ENCODE peak calls at places on chromosomes 16 and 17, in ten cellular contexts. R is lung, G is GM13976, C is AG09309, K is lower leg skin, O is stomach, N is glutamatergic neuron, U is right atrium auricular region, V is BJ, J is PC-3. A is an unnamed sample.

GRCh38 chr16:88905563-88905962 is 39.1 kb upstream of the PABPN1L start:
- DNase-seq in R (no peak), G (peak), C (no peak), K (no peak), O (no peak), N (no peak), U (no peak), V (no peak), J (no peak), A (no peak)

GRCh38 chr17:50355336-50355700 is 9.4 kb downstream of the XYLT2 start:
- DNase-seq in R (no peak), G (no peak), C (no peak), K (no peak), O (no peak), N (no peak), U (no peak), V (no peak), J (no peak), A (no peak)

GRCh38 chr16:49458656-49459445 is 85.2 kb downstream of the C16orf78 start:
- DNase-seq in R (no peak), G (no peak), C (no peak), K (peak), O (peak), N (no peak), U (no peak), V (no peak), J (no peak), A (no peak)

GRCh38 chr16:79419148-79419547 is 181.4 kb downstream of the MAF start:
- DNase-seq in R (no peak), G (no peak), C (no peak), K (no peak), O (no peak), N (no peak), U (no peak), V (no peak), J (no peak), A (no peak)

GRCh38 chr16:89484923-89485679 is 5.3 kb downstream of the ANKRD11 start:
- DNase-seq in R (no peak), G (peak), C (no peak), K (no peak), O (no peak), N (peak), U (no peak), V (no peak), J (no peak), A (no peak)

GRCh38 chr17:45702666-45703266 is 81.4 kb upstream of the CRHR1 start:
- DNase-seq in R (no peak), G (no peak), C (no peak), K (no peak), O (no peak), N (no peak), U (no peak), V (no peak), J (peak), A (no peak)

GRCh38 chr17:61325382-61326073 is 74.1 kb upstream of the TBX2 start:
- DNase-seq in R (no peak), G (no peak), C (no peak), K (no peak), O (no peak), N (peak), U (no peak), V (no peak), J (peak), A (no peak)

GRCh38 chr16:84673203-84673535 is 24.9 kb downstream of the KLHL36 start:
- DNase-seq in R (no peak), G (peak), C (no peak), K (no peak), O (no peak), N (no peak), U (no peak), V (no peak), J (peak), A (no peak)

GRCh38 chr17:65819810-65820209 is 258.4 kb upstream of the AXIN2 start:
- DNase-seq in R (no peak), G (no peak), C (no peak), K (no peak), O (no peak), N (no peak), U (no peak), V (no peak), J (no peak), A (no peak)

GRCh38 chr17:62692159-62692651 is 64.7 kb downstream of the MRC2 start:
- DNase-seq in R (no peak), G (no peak), C (no peak), K (no peak), O (no peak), N (no peak), U (no peak), V (no peak), J (no peak), A (no peak)

GRCh38 chr17:31095239-31096105 is 695 bp downstream of the NF1 start:
- DNase-seq in R (peak), G (peak), C (no peak), K (peak), O (peak), N (peak), U (no peak), V (no peak), J (peak), A (no peak)

GRCh38 chr16:48054881-48055601 is 100.8 kb downstream of the ABCC12 start:
- DNase-seq in R (peak), G (peak), C (peak), K (peak), O (peak), N (peak), U (no peak), V (no peak), J (peak), A (no peak)

GRCh38 chr16:11992594-11993524 is 16.3 kb downstream of the SNX29 start:
- DNase-seq in R (no peak), G (no peak), C (no peak), K (no peak), O (no peak), N (no peak), U (no peak), V (no peak), J (no peak), A (no peak)

GRCh38 chr16:68744744-68745280 is 7.7 kb downstream of the CDH1 start:
- DNase-seq in R (peak), G (no peak), C (no peak), K (no peak), O (peak), N (no peak), U (no peak), V (no peak), J (peak), A (no peak)

GRCh38 chr16:29991571-29991904 is 3.9 kb downstream of the HIRIP3 start:
- DNase-seq in R (no peak), G (no peak), C (no peak), K (no peak), O (no peak), N (no peak), U (no peak), V (no peak), J (no peak), A (no peak)

GRCh38 chr17:29169806-29170591 is 10.2 kb downstream of the MYO18A start:
- DNase-seq in R (no peak), G (no peak), C (no peak), K (no peak), O (no peak), N (no peak), U (no peak), V (no peak), J (no peak), A (no peak)

GRCh38 chr16:49789617-49790016 is 66.3 kb downstream of the ZNF423 start:
- DNase-seq in R (no peak), G (no peak), C (no peak), K (no peak), O (no peak), N (no peak), U (no peak), V (no peak), J (no peak), A (no peak)

GRCh38 chr17:73899839-73900238 is 255.6 kb upstream of the SDK2 start:
- DNase-seq in R (no peak), G (no peak), C (no peak), K (peak), O (no peak), N (no peak), U (no peak), V (no peak), J (no peak), A (no peak)

GRCh38 chr17:77836557-77837041 is 121.9 kb upstream of the TNRC6C start:
- DNase-seq in R (no peak), G (no peak), C (no peak), K (no peak), O (no peak), N (no peak), U (no peak), V (no peak), J (peak), A (no peak)

GRCh38 chr16:8714143-8714542 is 39.7 kb downstream of the ABAT start:
- DNase-seq in R (no peak), G (no peak), C (no peak), K (no peak), O (no peak), N (no peak), U (no peak), V (no peak), J (no peak), A (no peak)

GRCh38 chr16:23232806-23233205 is 50.3 kb downstream of the SCNN1G start:
- DNase-seq in R (no peak), G (no peak), C (no peak), K (peak), O (no peak), N (no peak), U (no peak), V (no peak), J (no peak), A (no peak)

GRCh38 chr17:28346746-28347246 is 10.5 kb downstream of the POLDIP2 start:
- DNase-seq in R (no peak), G (no peak), C (no peak), K (no peak), O (peak), N (no peak), U (no peak), V (no peak), J (no peak), A (no peak)

GRCh38 chr17:269616-270514 is 82.7 kb downstream of the RPH3AL start:
- DNase-seq in R (no peak), G (no peak), C (no peak), K (peak), O (no peak), N (peak), U (no peak), V (no peak), J (no peak), A (no peak)

GRCh38 chr17:77592503-77592902 is 366.0 kb upstream of the TNRC6C start:
- DNase-seq in R (no peak), G (no peak), C (no peak), K (peak), O (no peak), N (no peak), U (no peak), V (no peak), J (no peak), A (no peak)

GRCh38 chr16:2243031-2243528 is 6.8 kb downstream of the DNASE1L2 start:
- DNase-seq in R (no peak), G (no peak), C (no peak), K (no peak), O (no peak), N (no peak), U (no peak), V (no peak), J (no peak), A (no peak)

GRCh38 chr17:19331134-19331533 is 31.4 kb downstream of the B9D1 start:
- DNase-seq in R (no peak), G (no peak), C (peak), K (peak), O (peak), N (no peak), U (no peak), V (peak), J (no peak), A (no peak)

GRCh38 chr17:43324205-43324893 is 74.4 kb upstream of the ARL4D start:
- DNase-seq in R (no peak), G (no peak), C (no peak), K (peak), O (no peak), N (peak), U (no peak), V (no peak), J (no peak), A (no peak)

GRCh38 chr16:81708459-81709368 is 70.4 kb upstream of the PLCG2 start:
- DNase-seq in R (no peak), G (no peak), C (no peak), K (no peak), O (peak), N (no peak), U (no peak), V (no peak), J (no peak), A (no peak)

GRCh38 chr16:50611995-50612848 is 64.0 kb downstream of the NKD1 start:
- DNase-seq in R (no peak), G (no peak), C (no peak), K (no peak), O (no peak), N (no peak), U (no peak), V (no peak), J (no peak), A (no peak)

GRCh38 chr17:57692770-57693169 is 52.3 kb downstream of the CCDC182 start:
- DNase-seq in R (no peak), G (no peak), C (no peak), K (no peak), O (no peak), N (no peak), U (no peak), V (no peak), J (no peak), A (no peak)

GRCh38 chr17:17141860-17142552 is 64.1 kb downstream of the PLD6 start:
- DNase-seq in R (no peak), G (peak), C (no peak), K (no peak), O (no peak), N (peak), U (no peak), V (no peak), J (no peak), A (no peak)

GRCh38 chr17:41864498-41864836 is 756 bp downstream of the KLHL11 start:
- DNase-seq in R (no peak), G (no peak), C (no peak), K (no peak), O (no peak), N (no peak), U (no peak), V (no peak), J (no peak), A (no peak)

GRCh38 chr17:75854111-75854748 is 905 bp downstream of the WBP2 start:
- DNase-seq in R (no peak), G (no peak), C (no peak), K (no peak), O (no peak), N (no peak), U (no peak), V (no peak), J (peak), A (no peak)

GRCh38 chr16:58366247-58367031 is 25.8 kb upstream of the GINS3 start:
- DNase-seq in R (no peak), G (no peak), C (no peak), K (no peak), O (no peak), N (no peak), U (no peak), V (no peak), J (peak), A (no peak)

GRCh38 chr17:42548993-42549755 is 3.5 kb upstream of the HSD17B1 start:
- DNase-seq in R (no peak), G (no peak), C (no peak), K (no peak), O (no peak), N (no peak), U (no peak), V (no peak), J (no peak), A (no peak)

GRCh38 chr17:17739388-17740066 is 58.3 kb downstream of the RAI1 start:
- DNase-seq in R (no peak), G (no peak), C (no peak), K (no peak), O (peak), N (peak), U (no peak), V (no peak), J (peak), A (no peak)

DNA sequence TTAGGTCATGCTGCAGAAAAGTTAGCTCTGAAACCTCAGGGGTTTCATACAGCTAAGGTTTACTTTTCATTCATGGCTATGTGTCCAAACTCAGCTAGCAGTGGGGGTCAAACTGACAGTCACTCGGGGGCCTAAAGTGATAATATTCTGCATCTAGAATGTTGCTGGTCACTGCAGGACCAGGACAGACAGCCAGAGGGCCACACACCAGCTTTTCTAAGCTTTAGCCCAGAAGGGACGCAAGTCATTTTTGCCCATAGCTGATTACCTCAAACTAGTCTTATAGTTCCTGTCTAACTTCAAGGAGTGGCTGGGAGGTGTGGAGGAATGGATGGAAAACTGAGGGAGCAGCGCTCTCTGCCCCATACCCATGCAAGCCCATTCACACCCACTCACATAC is 163.0 kb upstream of the NLRP1 start:
- DNase-seq in R (no peak), G (no peak), C (no peak), K (no peak), O (no peak), N (no peak), U (no peak), V (no peak), J (no peak), A (no peak)
- TF ChIP-seq CTCF in R (no peak), G (no peak), C (no peak), K (no peak), O (no peak), N (no peak), U (no peak), V (peak), J (peak), A (no peak)

GRCh38 chr16:19523559-19524355 is at the start of gene CCP110:
- DNase-seq in R (peak), G (peak), C (peak), K (peak), O (peak), N (peak), U (peak), V (peak), J (peak), A (peak)

GRCh38 chr16:19523184-19523558 is 571 bp upstream of the CCP110 start:
- DNase-seq in R (no peak), G (no peak), C (no peak), K (no peak), O (no peak), N (no peak), U (no peak), V (no peak), J (no peak), A (no peak)

GRCh38 chr16:19522369-19523159 is 666 bp upstream of the GDE1 start:
- DNase-seq in R (no peak), G (no peak), C (no peak), K (no peak), O (no peak), N (no peak), U (no peak), V (no peak), J (peak), A (no peak)

GRCh38 chr16:19520861-19521331 is 1.0 kb downstream of the GDE1 start:
- DNase-seq in R (no peak), G (peak), C (no peak), K (no peak), O (peak), N (no peak), U (no peak), V (no peak), J (peak), A (no peak)

GRCh38 chr16:19521471-19522368 is at the start of gene GDE1:
- DNase-seq in R (peak), G (peak), C (peak), K (peak), O (peak), N (peak), U (peak), V (no peak), J (peak), A (peak)
- TF ChIP-seq CTCF in R (peak), G (peak), C (peak), K (no peak), O (no peak), N (no peak), U (peak), V (peak), J (peak), A (peak)

GRCh38 chr17:40017422-40018080 is 2.3 kb downstream of the CSF3 start:
- DNase-seq in R (no peak), G (no peak), C (no peak), K (no peak), O (no peak), N (no peak), U (no peak), V (no peak), J (no peak), A (peak)

GRCh38 chr17:40018211-40019121 is 3.2 kb downstream of the CSF3 start:
- DNase-seq in R (no peak), G (no peak), C (no peak), K (no peak), O (no peak), N (no peak), U (no peak), V (no peak), J (no peak), A (peak)

GRCh38 chr17:40020146-40020545 is 4.9 kb downstream of the CSF3 start:
- DNase-seq in R (no peak), G (no peak), C (no peak), K (no peak), O (no peak), N (no peak), U (no peak), V (no peak), J (no peak), A (no peak)

GRCh38 chr17:40021471-40021961 is 6.3 kb downstream of the CSF3 start:
- DNase-seq in R (no peak), G (no peak), C (peak), K (no peak), O (no peak), N (no peak), U (no peak), V (peak), J (peak), A (no peak)

DNA sequence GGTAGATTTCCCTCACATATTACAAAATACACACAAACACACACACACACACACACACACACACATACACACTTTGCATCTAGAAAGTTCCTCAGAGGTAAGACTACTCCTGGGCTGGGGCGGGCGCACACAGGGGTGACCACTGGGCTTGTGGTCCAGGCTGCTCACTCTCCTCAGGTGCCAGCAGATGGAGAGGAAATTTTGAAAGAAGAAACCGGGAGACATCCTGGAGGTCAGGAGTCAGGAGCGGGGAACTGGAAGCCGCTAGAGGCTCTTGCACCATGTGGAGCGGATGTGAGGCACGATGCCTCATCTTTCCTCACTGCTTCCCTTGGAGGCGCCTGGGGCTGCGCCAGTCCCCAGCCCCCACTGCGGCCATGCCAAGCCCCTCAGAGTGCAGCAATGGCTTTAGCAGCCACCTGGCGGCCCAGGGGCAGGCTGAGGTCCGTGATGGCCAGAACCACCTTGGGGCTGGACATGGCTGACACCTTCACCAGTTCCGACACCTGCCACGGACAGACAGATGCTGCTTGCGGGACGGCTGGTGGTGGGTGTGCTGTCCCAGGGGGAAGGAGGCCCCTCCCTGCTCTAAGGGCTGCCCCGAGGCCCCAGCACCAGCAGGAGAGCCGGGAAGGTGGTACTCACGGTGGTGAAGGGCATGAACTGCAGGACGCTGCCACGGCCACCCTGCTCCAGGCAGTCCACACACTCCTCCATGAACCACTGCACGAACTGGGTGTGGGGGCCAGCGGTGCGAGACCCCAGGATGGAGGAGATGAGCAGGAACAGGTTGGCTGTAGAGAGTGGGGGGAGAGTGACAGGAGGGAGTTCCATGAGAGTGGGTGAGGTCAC is 4.1 kb downstream of the CSF3 start:
- DNase-seq in R (no peak), G (no peak), C (no peak), K (no peak), O (no peak), N (no peak), U (no peak), V (peak), J (no peak), A (peak)
- TF ChIP-seq CTCF in R (no peak), G (no peak), C (no peak), K (no peak), O (no peak), N (peak), U (no peak), V (no peak), J (no peak), A (no peak)

GRCh38 chr17:47287068-47287467 is 33.4 kb downstream of the ITGB3 start:
- DNase-seq in R (no peak), G (no peak), C (no peak), K (no peak), O (no peak), N (no peak), U (no peak), V (no peak), J (no peak), A (no peak)
- TF ChIP-seq CTCF in R (no peak), G (peak), C (no peak), K (no peak), O (no peak), N (no peak), U (no peak), V (no peak), J (no peak), A (no peak)

GRCh38 chr16:7313170-7313569 is 19.5 kb upstream of the RBFOX1 start:
- DNase-seq in R (no peak), G (no peak), C (no peak), K (no peak), O (no peak), N (peak), U (no peak), V (no peak), J (peak), A (no peak)
- TF ChIP-seq CTCF in R (no peak), G (no peak), C (peak), K (no peak), O (no peak), N (peak), U (peak), V (no peak), J (peak), A (peak)

A was measured in D721Med.